ENCODE peak calls at places on chromosomes 13 and 19, in six cellular contexts. One of them, this sample, is unnamed.

GRCh38 chr19:17553256-17553655 is 2.2 kb upstream of the COLGALT1 start:
- DNase-seq in kidney epithelial cell: no peak
- DNase-seq in fibroblast of pulmonary artery: peak; percentile 99
- DNase-seq in AG10803: peak; percentile 96
- DNase-seq in breast epithelium: no peak
- DNase-seq in HL-60: peak; percentile 71
- DNase-seq in this sample: peak; percentile 85

GRCh38 chr13:40026174-40026585 is 370.7 kb downstream of the COG6 start:
- DNase-seq in HL-60: no peak
- DNase-seq in kidney epithelial cell: no peak
- DNase-seq in breast epithelium: no peak
- DNase-seq in AG10803: no peak
- DNase-seq in fibroblast of pulmonary artery: no peak
- DNase-seq in this sample: no peak

GRCh38 chr19:48290341-48290922 is 20.6 kb downstream of the ZNF114 start:
- DNase-seq in HL-60: no peak
- DNase-seq in kidney epithelial cell: no peak
- DNase-seq in breast epithelium: no peak
- DNase-seq in AG10803: peak; percentile 26
- DNase-seq in fibroblast of pulmonary artery: peak; percentile 29
- DNase-seq in this sample: no peak

GRCh38 chr13:23683084-23683483 is 112.9 kb downstream of the TNFRSF19 start:
- DNase-seq in kidney epithelial cell: no peak
- DNase-seq in HL-60: no peak
- DNase-seq in AG10803: no peak
- DNase-seq in fibroblast of pulmonary artery: no peak
- DNase-seq in breast epithelium: no peak
- DNase-seq in this sample: no peak

GRCh38 chr13:111184685-111185401 is 69.7 kb downstream of the ARHGEF7 start:
- DNase-seq in fibroblast of pulmonary artery: no peak
- DNase-seq in breast epithelium: no peak
- DNase-seq in kidney epithelial cell: no peak
- DNase-seq in HL-60: no peak
- DNase-seq in AG10803: no peak
- DNase-seq in this sample: peak; percentile 76

GRCh38 chr13:113058988-113059850 is 46.4 kb upstream of the F7 start:
- DNase-seq in fibroblast of pulmonary artery: peak; percentile 28
- DNase-seq in breast epithelium: no peak
- DNase-seq in HL-60: no peak
- DNase-seq in AG10803: no peak
- DNase-seq in kidney epithelial cell: no peak
- DNase-seq in this sample: peak; percentile 57

GRCh38 chr19:40808021-40808325 is 9.0 kb downstream of the EGLN2 start:
- DNase-seq in breast epithelium: no peak
- DNase-seq in kidney epithelial cell: no peak
- DNase-seq in HL-60: no peak
- DNase-seq in AG10803: no peak
- DNase-seq in fibroblast of pulmonary artery: no peak
- DNase-seq in this sample: no peak

GRCh38 chr19:3670258-3670795 is 29.9 kb downstream of the PIP5K1C start:
- DNase-seq in kidney epithelial cell: peak; percentile 34
- DNase-seq in HL-60: no peak
- DNase-seq in fibroblast of pulmonary artery: peak; percentile 97
- DNase-seq in AG10803: peak; percentile 87
- DNase-seq in breast epithelium: peak; percentile 65
- DNase-seq in this sample: peak; percentile 87

GRCh38 chr13:86684402-86684801 is 885.2 kb upstream of the SLITRK6 start:
- DNase-seq in breast epithelium: no peak
- DNase-seq in HL-60: no peak
- DNase-seq in fibroblast of pulmonary artery: no peak
- DNase-seq in AG10803: no peak
- DNase-seq in kidney epithelial cell: no peak
- DNase-seq in this sample: no peak

GRCh38 chr19:38942471-38943181 is 11.9 kb downstream of the MRPS12 start:
- DNase-seq in kidney epithelial cell: no peak
- DNase-seq in breast epithelium: no peak
- DNase-seq in HL-60: no peak
- DNase-seq in fibroblast of pulmonary artery: no peak
- DNase-seq in AG10803: no peak
- DNase-seq in this sample: no peak

GRCh38 chr13:40438999-40439797 is 227.2 kb downstream of the FOXO1 start:
- DNase-seq in kidney epithelial cell: no peak
- DNase-seq in breast epithelium: no peak
- DNase-seq in AG10803: peak; percentile 36
- DNase-seq in HL-60: no peak
- DNase-seq in fibroblast of pulmonary artery: peak; percentile 56
- DNase-seq in this sample: no peak

GRCh38 chr13:24038846-24039330 is 121.6 kb upstream of the SPATA13 start:
- DNase-seq in HL-60: no peak
- DNase-seq in AG10803: peak; percentile 92
- DNase-seq in fibroblast of pulmonary artery: no peak
- DNase-seq in breast epithelium: no peak
- DNase-seq in kidney epithelial cell: peak; percentile 34
- DNase-seq in this sample: no peak

GRCh38 chr13:72163671-72164070 is 296.7 kb upstream of the DACH1 start:
- DNase-seq in fibroblast of pulmonary artery: no peak
- DNase-seq in AG10803: peak; percentile 8
- DNase-seq in HL-60: no peak
- DNase-seq in breast epithelium: no peak
- DNase-seq in kidney epithelial cell: no peak
- DNase-seq in this sample: no peak

GRCh38 chr19:45154064-45154827 is 6.5 kb downstream of the NKPD1 start:
- DNase-seq in breast epithelium: no peak
- DNase-seq in fibroblast of pulmonary artery: peak; percentile 85
- DNase-seq in AG10803: peak; percentile 50
- DNase-seq in HL-60: no peak
- DNase-seq in kidney epithelial cell: no peak
- DNase-seq in this sample: no peak

GRCh38 chr13:93172109-93172508 is 54.5 kb upstream of the GPC6 start:
- DNase-seq in kidney epithelial cell: no peak
- DNase-seq in AG10803: no peak
- DNase-seq in fibroblast of pulmonary artery: no peak
- DNase-seq in HL-60: no peak
- DNase-seq in breast epithelium: no peak
- DNase-seq in this sample: no peak

GRCh38 chr19:33440682-33441081 is 67.2 kb downstream of the CEBPG start:
- DNase-seq in AG10803: no peak
- DNase-seq in kidney epithelial cell: no peak
- DNase-seq in HL-60: no peak
- DNase-seq in fibroblast of pulmonary artery: no peak
- DNase-seq in breast epithelium: no peak
- DNase-seq in this sample: peak; percentile 5

GRCh38 chr19:3626473-3627350 is at the start of gene CACTIN:
- DNase-seq in fibroblast of pulmonary artery: peak; percentile 98
- DNase-seq in HL-60: peak; percentile 99
- DNase-seq in AG10803: peak; percentile 98
- DNase-seq in kidney epithelial cell: peak; percentile 93
- DNase-seq in breast epithelium: peak; percentile 99
- DNase-seq in this sample: peak; percentile 98

GRCh38 chr13:40388617-40389016 is 277.8 kb downstream of the FOXO1 start:
- DNase-seq in AG10803: peak; percentile 13
- DNase-seq in HL-60: no peak
- DNase-seq in kidney epithelial cell: no peak
- DNase-seq in fibroblast of pulmonary artery: no peak
- DNase-seq in breast epithelium: no peak
- DNase-seq in this sample: no peak

GRCh38 chr19:4083677-4084546 is 17.2 kb upstream of the ZBTB7A start:
- DNase-seq in kidney epithelial cell: no peak
- DNase-seq in HL-60: peak; percentile 57
- DNase-seq in AG10803: no peak
- DNase-seq in fibroblast of pulmonary artery: no peak
- DNase-seq in breast epithelium: peak; percentile 78
- DNase-seq in this sample: no peak

GRCh38 chr19:40827386-40828247 is 22.6 kb downstream of the CYP2A6 start:
- DNase-seq in AG10803: no peak
- DNase-seq in kidney epithelial cell: no peak
- DNase-seq in HL-60: no peak
- DNase-seq in breast epithelium: no peak
- DNase-seq in fibroblast of pulmonary artery: no peak
- DNase-seq in this sample: no peak

GRCh38 chr13:113802090-113802531 is 43.1 kb downstream of the TMEM255B start:
- DNase-seq in kidney epithelial cell: peak; percentile 39
- DNase-seq in HL-60: peak; percentile 48
- DNase-seq in breast epithelium: no peak
- DNase-seq in fibroblast of pulmonary artery: peak; percentile 73
- DNase-seq in AG10803: peak; percentile 81
- DNase-seq in this sample: no peak

GRCh38 chr19:20256606-20257005 is 89.6 kb downstream of the ZNF486 start:
- DNase-seq in fibroblast of pulmonary artery: no peak
- DNase-seq in breast epithelium: no peak
- DNase-seq in kidney epithelial cell: no peak
- DNase-seq in HL-60: no peak
- DNase-seq in AG10803: no peak
- DNase-seq in this sample: no peak

GRCh38 chr13:33284016-33284415 is 1.5 kb downstream of the STARD13 start:
- DNase-seq in breast epithelium: no peak
- DNase-seq in fibroblast of pulmonary artery: peak; percentile 66
- DNase-seq in HL-60: no peak
- DNase-seq in kidney epithelial cell: no peak
- DNase-seq in AG10803: peak; percentile 44
- DNase-seq in this sample: no peak
- H3K4me3 ChIP-seq in breast epithelium: peak overlapping the region; percentile 65
- H3K4me3 ChIP-seq in fibroblast of pulmonary artery: peak overlapping the region; percentile 95
- H3K4me3 ChIP-seq in HL-60: no peak overlapping the region
- H3K4me3 ChIP-seq in kidney epithelial cell: peak overlapping the region; percentile 93
- H3K4me3 ChIP-seq in AG10803: peak overlapping the region; percentile 96
- H3K4me3 ChIP-seq in this sample: peak overlapping the region; percentile 50

GRCh38 chr13:52968074-52968700 is 60.4 kb upstream of the OLFM4 start:
- DNase-seq in kidney epithelial cell: peak; percentile 5
- DNase-seq in HL-60: peak; percentile 87
- DNase-seq in breast epithelium: peak; percentile 73
- DNase-seq in fibroblast of pulmonary artery: peak; percentile 72
- DNase-seq in AG10803: peak; percentile 59
- DNase-seq in this sample: peak; percentile 73
- H3K4me3 ChIP-seq in kidney epithelial cell: no peak overlapping the region
- H3K4me3 ChIP-seq in HL-60: no peak overlapping the region
- H3K4me3 ChIP-seq in breast epithelium: no peak overlapping the region
- H3K4me3 ChIP-seq in fibroblast of pulmonary artery: no peak overlapping the region
- H3K4me3 ChIP-seq in AG10803: no peak overlapping the region
- H3K4me3 ChIP-seq in this sample: no peak overlapping the region

GRCh38 chr19:51026554-51026831 is at the start of gene KLK11:
- DNase-seq in kidney epithelial cell: no peak
- DNase-seq in fibroblast of pulmonary artery: no peak
- DNase-seq in AG10803: no peak
- DNase-seq in HL-60: no peak
- DNase-seq in breast epithelium: no peak
- DNase-seq in this sample: no peak
- H3K4me3 ChIP-seq in kidney epithelial cell: no peak within 1 kb of the TSS
- H3K4me3 ChIP-seq in fibroblast of pulmonary artery: no peak within 1 kb of the TSS
- H3K4me3 ChIP-seq in AG10803: no peak within 1 kb of the TSS
- H3K4me3 ChIP-seq in HL-60: no peak within 1 kb of the TSS
- H3K4me3 ChIP-seq in breast epithelium: peak within 1 kb of the TSS; percentile 39
- H3K4me3 ChIP-seq in this sample: no peak within 1 kb of the TSS

DNA sequence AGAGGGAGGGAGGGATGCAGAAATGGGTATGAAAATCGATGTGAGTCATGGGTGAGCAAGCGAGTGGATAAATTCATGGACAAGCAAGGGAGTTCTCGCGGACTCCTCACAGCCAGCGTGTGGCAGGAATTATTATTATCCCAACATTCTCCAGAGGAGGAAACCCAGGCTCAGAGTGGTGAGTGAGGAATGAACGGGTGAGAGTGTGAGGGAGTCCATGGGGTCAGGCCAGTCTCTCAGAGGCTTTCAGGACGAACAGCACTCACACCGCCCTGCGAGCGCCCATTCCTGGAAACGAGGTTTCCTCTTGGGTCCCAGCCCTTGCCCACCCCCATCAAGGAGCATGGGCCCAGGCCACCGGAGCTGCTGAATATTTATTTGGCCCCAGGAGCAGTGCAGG is 6.3 kb upstream of the DNAAF3 start:
- DNase-seq in HL-60: no peak
- DNase-seq in kidney epithelial cell: no peak
- DNase-seq in breast epithelium: no peak
- DNase-seq in AG10803: peak; percentile 57
- DNase-seq in fibroblast of pulmonary artery: peak; percentile 54
- DNase-seq in this sample: no peak
- H3K4me3 ChIP-seq in HL-60: no peak overlapping the region
- H3K4me3 ChIP-seq in kidney epithelial cell: peak overlapping the region; percentile 45
- H3K4me3 ChIP-seq in breast epithelium: no peak overlapping the region
- H3K4me3 ChIP-seq in AG10803: peak overlapping the region; percentile 67
- H3K4me3 ChIP-seq in fibroblast of pulmonary artery: peak overlapping the region; percentile 56
- H3K4me3 ChIP-seq in this sample: no peak overlapping the region

GRCh38 chr19:31761281-31761913 is 412.2 kb upstream of the TSHZ3 start:
- DNase-seq in kidney epithelial cell: no peak
- DNase-seq in breast epithelium: no peak
- DNase-seq in fibroblast of pulmonary artery: no peak
- DNase-seq in AG10803: no peak
- DNase-seq in HL-60: no peak
- DNase-seq in this sample: no peak
- H3K4me3 ChIP-seq in kidney epithelial cell: no peak overlapping the region
- H3K4me3 ChIP-seq in breast epithelium: no peak overlapping the region
- H3K4me3 ChIP-seq in fibroblast of pulmonary artery: no peak overlapping the region
- H3K4me3 ChIP-seq in AG10803: no peak overlapping the region
- H3K4me3 ChIP-seq in HL-60: no peak overlapping the region
- H3K4me3 ChIP-seq in this sample: no peak overlapping the region

DNA sequence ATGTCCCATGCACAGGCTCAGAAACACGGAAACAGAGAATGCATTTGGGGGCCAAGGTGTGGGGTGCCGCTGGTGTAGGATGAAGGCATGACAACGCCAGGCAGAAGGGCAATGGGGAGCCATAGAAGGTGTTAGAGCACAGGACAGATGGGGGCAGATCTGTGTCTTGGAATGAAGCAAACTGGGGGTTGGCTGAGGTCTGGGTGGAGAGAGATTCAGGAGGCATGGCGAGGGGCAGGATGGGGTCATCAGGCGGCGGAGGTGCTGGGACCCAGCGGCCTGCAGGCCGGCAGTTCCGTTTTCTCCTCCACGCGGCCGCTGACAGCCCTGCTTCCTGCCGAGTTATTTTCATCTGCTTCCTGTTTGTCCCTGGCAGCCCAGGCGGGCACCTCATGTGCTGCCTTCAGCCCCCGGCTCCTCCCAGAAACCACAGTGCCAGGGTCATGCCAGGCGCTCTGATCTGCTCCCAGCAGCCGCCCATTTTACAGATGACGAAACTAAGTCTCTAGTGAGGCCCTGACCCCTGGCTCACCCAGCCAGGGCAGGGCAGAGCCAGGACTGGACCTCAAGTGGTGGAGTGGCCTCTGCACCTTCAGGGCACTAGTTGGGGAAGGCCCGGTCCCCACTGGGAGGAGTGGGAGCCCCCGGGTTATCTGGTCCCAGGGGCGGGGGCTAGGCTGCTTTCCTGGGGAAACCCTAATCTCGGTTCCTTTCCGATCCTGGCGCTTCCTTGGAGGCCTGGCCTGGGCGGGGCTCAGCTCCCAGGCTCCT is 2.2 kb downstream of the ARHGAP45 start:
- DNase-seq in kidney epithelial cell: no peak
- DNase-seq in fibroblast of pulmonary artery: no peak
- DNase-seq in breast epithelium: no peak
- DNase-seq in AG10803: no peak
- DNase-seq in HL-60: peak; percentile 96
- DNase-seq in this sample: peak; percentile 73
- H3K4me3 ChIP-seq in kidney epithelial cell: no peak overlapping the region
- H3K4me3 ChIP-seq in fibroblast of pulmonary artery: no peak overlapping the region
- H3K4me3 ChIP-seq in breast epithelium: peak overlapping the region; percentile 49
- H3K4me3 ChIP-seq in AG10803: no peak overlapping the region
- H3K4me3 ChIP-seq in HL-60: peak overlapping the region; percentile 88
- H3K4me3 ChIP-seq in this sample: no peak overlapping the region